ENCODE peak calls at places on chromosome 21, in four cellular contexts. O is GM23248, F is neural progenitor cell, S is HCT116. G is an unnamed sample. For H4K20me1 and H3K27me3, the result is how much of the 10 kb centered on the place peaks cover.

GRCh38 chr21:45522381-45522780 is 19.9 kb downstream of the SLC19A1 start:
- DNase-seq in O (no peak), S (no peak), F (no peak), G (no peak)

GRCh38 chr21:26070822-26071425 is 99.6 kb downstream of the APP start:
- DNase-seq in O (peak), F (peak), S (no peak), G (no peak)

GRCh38 chr21:15823486-15824150 is 93.8 kb downstream of the USP25 start:
- DNase-seq in F (no peak), S (no peak), O (no peak), G (no peak)

GRCh38 chr21:35189077-35189863 is 140.2 kb upstream of the RUNX1 start:
- DNase-seq in F (no peak), O (peak), S (no peak), G (no peak)

GRCh38 chr21:33622253-33622652 is 19.3 kb downstream of the CRYZL1 start:
- DNase-seq in O (no peak), S (no peak), F (no peak), G (no peak)

GRCh38 chr21:22965455-22966125 is 1967.4 kb downstream of the NCAM2 start:
- DNase-seq in S (no peak), O (no peak), F (no peak), G (no peak)

GRCh38 chr21:33121715-33122475 is 52.0 kb downstream of the OLIG1 start:
- DNase-seq in S (peak), F (peak), O (peak), G (peak)

GRCh38 chr21:26717146-26717739 is 128.0 kb downstream of the ADAMTS1 start:
- DNase-seq in S (no peak), O (peak), F (no peak), G (peak)

GRCh38 chr21:34743831-34744230 is 75.0 kb downstream of the CLIC6 start:
- DNase-seq in F (no peak), O (peak), S (peak), G (no peak)

GRCh38 chr21:18986197-18986596 is 582.6 kb upstream of the TMPRSS15 start:
- DNase-seq in S (no peak), F (no peak), O (no peak), G (no peak)

GRCh38 chr21:22679207-22679606 is 1681.0 kb downstream of the NCAM2 start:
- DNase-seq in S (no peak), O (no peak), F (no peak), G (no peak)

GRCh38 chr21:31754561-31754960 is 22.6 kb upstream of the SCAF4 start:
- DNase-seq in S (no peak), F (no peak), O (no peak), G (no peak)

GRCh38 chr21:46128983-46129571 is 26.3 kb downstream of the FTCD start:
- DNase-seq in O (no peak), F (no peak), S (no peak), G (no peak)

GRCh38 chr21:44063151-44063912 is 43.9 kb upstream of the PWP2 start:
- DNase-seq in S (no peak), O (no peak), F (no peak), G (no peak)

GRCh38 chr21:15401331-15401730 is 328.5 kb upstream of the USP25 start:
- DNase-seq in O (no peak), F (no peak), S (no peak), G (no peak)

GRCh38 chr21:46429754-46430681 is 28.7 kb upstream of the DIP2A start:
- DNase-seq in S (no peak), F (no peak), O (no peak), G (no peak)

DNA sequence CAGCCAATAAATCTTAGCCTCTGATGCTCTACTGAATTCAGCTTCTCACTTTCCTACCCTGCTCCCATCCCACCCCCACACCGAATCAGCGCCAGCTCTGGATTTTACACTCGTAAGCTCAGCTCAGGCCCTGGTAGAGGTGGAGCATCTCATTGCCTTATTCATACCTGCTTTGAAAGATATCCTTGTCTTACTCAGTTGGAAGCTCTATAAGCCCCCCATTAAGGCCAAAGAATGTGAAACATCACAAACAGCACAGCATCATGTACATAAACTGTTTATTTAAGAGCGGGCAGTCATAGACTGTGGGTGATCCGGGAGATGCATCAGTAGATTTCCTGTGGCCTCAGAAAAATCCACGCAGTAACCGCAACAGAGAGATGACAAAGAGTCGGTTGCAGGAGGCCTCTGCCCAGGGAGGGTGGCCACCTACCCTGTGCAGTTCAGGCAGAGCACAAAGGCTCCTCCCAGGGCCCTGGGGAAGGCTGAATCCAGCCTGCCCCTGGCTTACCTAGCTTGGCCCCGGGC is 36.4 kb upstream of the ETS2 start:
- DNase-seq in O (peak), F (peak), S (no peak), G (no peak)
- H4K20me1 ChIP-seq in O (under half), F (under half), S (under half), G (under half)

DNA sequence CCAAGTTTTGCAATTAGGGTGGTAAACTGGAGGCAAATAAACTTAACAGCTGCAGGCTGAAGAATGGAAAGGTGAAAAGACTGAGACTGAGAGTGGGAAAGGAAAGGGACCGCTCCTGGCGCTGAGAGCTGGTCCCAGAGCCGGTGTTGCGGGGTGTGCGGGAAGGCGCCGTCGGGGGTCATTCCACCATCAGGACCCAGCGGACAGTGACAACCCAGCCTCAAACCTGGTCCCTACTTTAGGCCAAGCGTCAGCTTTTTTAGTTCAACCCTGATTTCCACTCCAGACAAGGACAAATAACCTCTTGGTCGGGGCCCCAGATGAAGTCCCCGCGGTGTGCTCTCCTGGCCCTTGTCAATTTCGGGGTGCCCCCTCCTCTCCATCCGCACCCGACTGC is 145.8 kb upstream of the ETS2 start:
- DNase-seq in S (no peak), F (no peak), O (no peak), G (no peak)
- TF ChIP-seq EZH2 in S (no peak), F (no peak), O (no peak), G (no peak)

GRCh38 chr21:42425603-42425985 is 21.9 kb downstream of the UBASH3A start:
- DNase-seq in O (no peak), F (no peak), S (no peak), G (no peak)
- H3K27me3 ChIP-seq in O (under half), F (under half), S (half or more), G (half or more)

GRCh38 chr21:29320021-29320420 is 21.3 kb downstream of the BACH1 start:
- DNase-seq in S (no peak), F (no peak), O (no peak), G (no peak)

GRCh38 chr21:29322570-29322957 is 23.8 kb downstream of the BACH1 start:
- DNase-seq in S (no peak), O (no peak), F (no peak), G (no peak)

GRCh38 chr21:29323189-29323588 is 24.5 kb downstream of the BACH1 start:
- DNase-seq in F (no peak), O (no peak), S (no peak), G (no peak)

GRCh38 chr21:29321908-29322569 is 23.3 kb downstream of the BACH1 start:
- DNase-seq in O (no peak), F (no peak), S (no peak), G (no peak)

DNA sequence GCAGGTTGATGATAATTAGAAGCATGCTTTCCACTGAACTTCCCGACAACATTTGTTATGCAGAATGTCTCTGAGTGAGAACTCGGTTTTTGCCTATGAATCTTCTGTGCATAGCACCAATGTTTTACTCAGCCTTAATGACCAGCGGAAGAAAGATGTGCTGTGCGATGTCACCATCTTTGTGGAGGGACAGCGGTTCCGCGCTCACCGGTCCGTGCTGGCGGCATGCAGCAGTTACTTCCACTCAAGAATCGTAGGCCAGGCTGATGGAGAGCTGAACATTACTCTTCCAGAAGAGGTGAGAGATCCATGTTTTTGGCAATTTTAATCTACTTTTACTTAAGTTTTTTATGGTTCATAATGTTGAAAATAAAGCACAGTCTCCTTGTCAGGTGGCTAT is 22.5 kb downstream of the BACH1 start:
- DNase-seq in O (no peak), S (no peak), F (no peak), G (no peak)
- H4K20me1 ChIP-seq in O (under half), S (under half), F (under half), G (under half)